ENCODE peak calls at places on chromosomes 4 and X, in five cellular contexts. X, O, E, B and J are unnamed samples.

GRCh38 chr4:3338976-3339531 is 46.2 kb downstream of the RGS12 start:
- DNase-seq in X (no peak), O (no peak), E (no peak), B (no peak), J (no peak)

GRCh38 chrX:1614927-1615326 is at the start of gene ASMT:
- DNase-seq in X (no peak), O (no peak), E (no peak), B (no peak), J (no peak)

GRCh38 chrX:19440713-19441112 is 74.6 kb downstream of the MAP3K15 start:
- DNase-seq in X (no peak), O (no peak), E (peak; percentile 33), B (no peak), J (no peak)

GRCh38 chrX:145405012-145405411 is 157.7 kb downstream of the SPANXN1 start:
- DNase-seq in X (no peak), O (no peak), E (peak; percentile 15), B (no peak), J (no peak)

GRCh38 chr4:20126906-20127305 is 124.8 kb upstream of the SLIT2 start:
- DNase-seq in X (no peak), O (no peak), E (peak; percentile 93), B (no peak), J (no peak)

GRCh38 chr4:56958111-56958517 is 19.3 kb downstream of the NOA1 start:
- DNase-seq in X (peak; percentile 33), O (peak; percentile 88), E (peak; percentile 100), B (no peak), J (peak; percentile 9)

GRCh38 chrX:39944416-39944815 is 153.3 kb downstream of the BCOR start:
- DNase-seq in X (no peak), O (no peak), E (no peak), B (no peak), J (no peak)

GRCh38 chr4:142110136-142110535 is 473.8 kb downstream of the IL15 start:
- DNase-seq in X (no peak), O (no peak), E (peak; percentile 36), B (no peak), J (no peak)

DNA sequence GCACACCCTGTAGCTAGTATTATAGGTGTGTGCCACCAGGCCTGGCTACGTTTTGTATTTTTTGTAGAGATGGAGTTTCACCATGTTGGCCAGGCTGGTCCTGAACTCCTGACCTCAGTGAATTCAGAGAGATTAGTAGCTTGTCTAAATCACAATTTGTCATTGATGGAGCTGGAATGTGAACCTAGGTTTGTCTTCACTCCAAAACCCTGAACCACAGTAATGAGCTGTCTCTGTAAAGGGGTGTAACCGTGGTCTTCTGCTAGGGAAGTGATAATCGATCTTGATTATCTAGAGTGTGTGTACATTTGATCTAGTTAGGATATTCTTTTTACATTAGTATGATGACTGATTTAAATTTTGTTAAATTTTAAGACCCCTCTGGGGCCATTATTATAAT is 8.3 kb downstream of the ARHGAP10 start:
- DNase-seq in X (no peak), O (no peak), E (no peak), B (no peak), J (no peak)
- TF ChIP-seq POLR2A in X (no peak), O (no peak), E (no peak), B (no peak), J (no peak)

GRCh38 chr4:1009647-1010521 is 1.5 kb upstream of the FGFRL1 start:
- DNase-seq in X (peak; percentile 28), O (peak; percentile 72), E (peak; percentile 36), B (peak; percentile 78), J (peak; percentile 61)
- TF ChIP-seq POLR2A in X (no peak), O (peak; percentile 24), E (no peak), B (no peak), J (no peak)

GRCh38 chr4:70059149-70059548 is 8.9 kb downstream of the HTN1 start:
- DNase-seq in X (no peak), O (no peak), E (no peak), B (no peak), J (no peak)

GRCh38 chr4:70061980-70062379 is 11.7 kb downstream of the HTN1 start:
- DNase-seq in X (no peak), O (no peak), E (no peak), B (no peak), J (no peak)
- TF ChIP-seq POLR2A in X (no peak), O (no peak), E (no peak), B (no peak), J (no peak)

DNA sequence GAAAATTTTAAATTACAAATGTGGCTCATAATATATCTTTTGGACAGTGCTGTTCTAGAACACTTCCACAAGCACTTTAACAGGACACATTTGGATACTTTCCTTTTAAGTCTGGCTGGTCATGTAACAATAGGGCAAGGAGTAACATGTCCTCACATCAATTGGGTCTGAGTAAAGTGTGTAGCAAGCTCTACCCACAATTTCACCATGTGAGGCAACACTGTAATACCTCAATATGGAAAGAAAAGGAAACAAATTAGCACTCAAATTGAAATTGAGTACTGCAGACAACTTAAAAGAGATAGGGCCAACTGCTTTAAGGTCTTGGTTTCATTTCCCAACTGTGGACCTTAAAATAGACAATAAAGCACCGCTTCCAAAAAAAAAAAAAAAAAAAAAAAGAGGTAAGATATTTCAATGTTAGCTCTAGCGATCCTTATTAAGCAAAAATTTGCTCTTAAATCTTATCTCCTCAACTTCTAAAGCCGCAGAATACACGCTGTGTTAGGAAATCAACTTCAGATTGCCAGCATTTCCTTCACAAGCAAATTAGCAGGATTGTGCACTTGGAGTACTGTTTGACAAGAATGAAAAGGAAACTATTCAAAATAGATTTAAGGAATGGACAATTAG is 1.7 kb downstream of the CASK start:
- DNase-seq in X (no peak), O (no peak), E (peak; percentile 37), B (no peak), J (no peak)
- TF ChIP-seq POLR2A in X (no peak), O (no peak), E (no peak), B (no peak), J (no peak)

DNA sequence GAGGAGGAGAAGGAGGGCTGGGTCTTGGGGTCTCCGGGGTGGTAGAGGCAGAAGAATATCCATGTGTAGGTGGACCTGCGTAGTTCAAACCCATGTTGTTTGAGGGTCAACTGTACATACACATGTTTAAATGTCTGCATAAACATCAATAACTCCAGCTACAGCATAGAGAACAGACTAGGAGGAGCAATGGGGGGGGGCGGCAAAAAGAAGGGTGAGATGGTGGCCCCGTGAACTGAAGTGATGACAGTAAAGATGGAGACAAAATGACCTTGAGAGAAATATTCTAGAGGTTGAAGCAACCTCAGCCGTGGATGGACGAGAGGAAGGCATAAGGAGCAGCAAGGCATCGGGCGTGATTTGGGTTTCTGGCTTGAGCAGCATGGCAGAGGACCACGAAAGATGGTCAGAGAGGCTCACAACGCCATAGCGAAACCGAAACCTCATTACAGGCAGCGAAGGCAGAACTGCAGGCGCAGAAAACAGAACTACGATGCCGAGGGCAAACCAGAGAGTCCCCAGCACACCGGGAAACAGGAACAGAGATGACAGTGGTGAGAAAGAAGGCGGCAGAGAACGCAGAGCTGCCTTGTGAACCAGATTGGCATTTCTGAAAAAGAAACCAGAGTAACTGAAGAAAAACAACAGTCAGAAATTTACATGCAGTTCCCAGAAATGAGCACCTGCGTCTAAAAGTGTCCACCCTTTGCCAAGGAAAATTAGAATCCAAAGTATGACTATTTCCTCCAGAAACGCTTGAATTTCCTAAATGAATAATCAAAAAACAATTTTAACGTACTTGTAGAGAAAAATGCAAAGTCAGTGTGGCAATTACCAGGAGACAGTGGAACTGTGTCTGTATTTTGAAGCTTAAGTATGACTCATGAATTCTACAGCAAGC is 50.2 kb upstream of the ENPP6 start:
- DNase-seq in X (peak; percentile 35), O (no peak), E (peak; percentile 97), B (no peak), J (peak; percentile 40)
- TF ChIP-seq POLR2A in X (no peak), O (no peak), E (no peak), B (peak; percentile 42), J (no peak)

GRCh38 chrX:41085105-41085882 is at the start of gene USP9X:
- DNase-seq in X (peak; percentile 51), O (peak; percentile 95), E (peak; percentile 89), B (peak; percentile 38), J (peak; percentile 26)
- TF ChIP-seq POLR2A in X (no peak), O (peak; percentile 59), E (peak; percentile 63), B (no peak), J (peak; percentile 32)